ENCODE peak calls at places on chromosomes 5 and 9, in four cellular contexts. O is NCI-H748 treated with DMSO at 0.1 percent for 48 hours, B is NCI-H1694, U is activated B cell treated with CpG ODN at 0.5 μM for 24 hours. D is an unnamed sample.
A peak's percentile ranks its signal among the peaks of the same experiment; 100 is the strongest.

GRCh38 chr9:129221233-129221632 is 43.2 kb upstream of the IER5L start:
- DNase-seq in O (no peak), B (no peak), U (no peak), D (peak; percentile 71)

GRCh38 chr5:96297867-96298266 is 135.2 kb downstream of the PCSK1 start:
- DNase-seq in O (no peak), B (no peak), U (no peak), D (no peak)

GRCh38 chr5:35761541-35761940 is 95.2 kb upstream of the IL7R start:
- DNase-seq in O (no peak), B (no peak), U (no peak), D (no peak)

GRCh38 chr5:63398346-63398745 is 563.9 kb downstream of the HTR1A start:
- DNase-seq in O (no peak), B (no peak), U (no peak), D (no peak)

GRCh38 chr5:90221947-90222346 is 187.6 kb downstream of the CETN3 start:
- DNase-seq in O (no peak), B (no peak), U (no peak), D (no peak)

GRCh38 chr5:103669615-103670014 is 107.0 kb upstream of the NUDT12 start:
- DNase-seq in O (peak; percentile 98), B (no peak), U (no peak), D (no peak)

GRCh38 chr5:175597718-175598117 is 60.2 kb upstream of the HRH2 start:
- DNase-seq in O (no peak), B (no peak), U (no peak), D (no peak)

GRCh38 chr5:83281658-83282057 is 189.9 kb upstream of the VCAN start:
- DNase-seq in O (no peak), B (no peak), U (no peak), D (no peak)

GRCh38 chr9:78441396-78441795 is 144.5 kb downstream of the PSAT1 start:
- DNase-seq in O (no peak), B (no peak), U (no peak), D (no peak)

GRCh38 chr5:122358382-122358990 is 46.4 kb downstream of the SNCAIP start:
- DNase-seq in O (no peak), B (no peak), U (no peak), D (no peak)

GRCh38 chr5:33260098-33260497 is 180.7 kb upstream of the TARS1 start:
- DNase-seq in O (no peak), B (no peak), U (no peak), D (no peak)

GRCh38 chr9:121567142-121568100 is 67.8 kb upstream of the GGTA1 start:
- DNase-seq in O (no peak), B (no peak), U (no peak), D (no peak)

GRCh38 chr5:136040746-136041415 is 12.1 kb downstream of the TGFBI start:
- DNase-seq in O (no peak), B (no peak), U (no peak), D (no peak)

GRCh38 chr5:127968998-127969397 is 114.6 kb upstream of the SLC12A2 start:
- DNase-seq in O (no peak), B (no peak), U (no peak), D (no peak)

GRCh38 chr9:137499858-137500661 is 40.9 kb upstream of the NSMF start:
- DNase-seq in O (no peak), B (no peak), U (no peak), D (no peak)

GRCh38 chr5:138543730-138544104 is 681 bp upstream of the ETF1 start:
- DNase-seq in O (no peak), B (no peak), U (no peak), D (no peak)

GRCh38 chr5:177470759-177471536 is 2.5 kb downstream of the DBN1 start:
- DNase-seq in O (no peak), B (no peak), U (no peak), D (no peak)

GRCh38 chr9:110926828-110927227 is 111.4 kb downstream of the LPAR1 start:
- DNase-seq in O (no peak), B (no peak), U (no peak), D (no peak)

GRCh38 chr5:38835887-38836286 is 9.9 kb upstream of the OSMR start:
- DNase-seq in O (no peak), B (no peak), U (no peak), D (no peak)

GRCh38 chr9:86868611-86869010 is 78.7 kb downstream of the GAS1 start:
- DNase-seq in O (no peak), B (no peak), U (no peak), D (no peak)

GRCh38 chr5:120848883-120849282 is 384.8 kb downstream of the PRR16 start:
- DNase-seq in O (no peak), B (no peak), U (no peak), D (no peak)

GRCh38 chr9:37422289-37423104 is at the start of gene GRHPR:
- DNase-seq in O (peak; percentile 61), B (peak; percentile 58), U (peak; percentile 90), D (peak; percentile 87)

GRCh38 chr5:132655821-132656773 is 1.9 kb upstream of the IL13 start:
- DNase-seq in O (no peak), B (no peak), U (peak; percentile 20), D (no peak)